ENCODE peak calls at places on chromosomes 2 and 18, in eight cellular contexts. V is H9, K is hepatocyte, B is osteoblast, E is PC-3, O is GM23338, R is endothelial cell of umbilical vein, M is mammary epithelial cell. U is an unnamed sample.

GRCh38 chr2:27222407-27222806 is 5.2 kb downstream of the CAD start:
- DNase-seq in V (no peak), K (no peak), B (no peak), E (no peak), O (no peak), R (no peak), M (no peak), U (no peak)

GRCh38 chr18:14941256-14941655 is 193.3 kb downstream of the ANKRD30B start:
- DNase-seq in V (no peak), K (no peak), B (peak; percentile 43), E (no peak), O (no peak), R (no peak), M (no peak), U (no peak)

GRCh38 chr2:74602553-74603281 is 45.4 kb downstream of the M1AP start:
- DNase-seq in V (no peak), K (no peak), B (peak; percentile 56), E (peak; percentile 69), O (no peak), R (no peak), M (peak; percentile 79), U (peak; percentile 80)

GRCh38 chr2:207836526-207837133 is 66.9 kb upstream of the FZD5 start:
- DNase-seq in V (no peak), K (no peak), B (no peak), E (no peak), O (peak; percentile 49), R (no peak), M (no peak), U (no peak)

GRCh38 chr2:59076079-59076619 is 835.0 kb upstream of the FANCL start:
- DNase-seq in V (no peak), K (no peak), B (no peak), E (no peak), O (no peak), R (no peak), M (no peak), U (no peak)

GRCh38 chr2:94999431-94999883 is 26.1 kb upstream of the MAL start:
- DNase-seq in V (peak; percentile 13), K (no peak), B (no peak), E (no peak), O (no peak), R (no peak), M (no peak), U (no peak)

GRCh38 chr2:142865924-142866323 is 11.5 kb upstream of the KYNU start:
- DNase-seq in V (no peak), K (no peak), B (no peak), E (no peak), O (no peak), R (peak; percentile 45), M (no peak), U (no peak)

GRCh38 chr2:72236445-72237067 is 88.9 kb upstream of the CYP26B1 start:
- DNase-seq in V (no peak), K (no peak), B (peak; percentile 59), E (peak; percentile 80), O (no peak), R (peak; percentile 76), M (peak; percentile 82), U (peak; percentile 9)

GRCh38 chr2:55720417-55720816 is 26.8 kb upstream of the PNPT1 start:
- DNase-seq in V (no peak), K (no peak), B (no peak), E (peak; percentile 32), O (no peak), R (no peak), M (no peak), U (no peak)

GRCh38 chr2:134020608-134021007 is 233.3 kb upstream of the MGAT5 start:
- DNase-seq in V (no peak), K (no peak), B (no peak), E (no peak), O (no peak), R (no peak), M (no peak), U (no peak)

GRCh38 chr18:12327510-12328178 is 19.6 kb downstream of the TUBB6 start:
- DNase-seq in V (peak; percentile 93), K (peak; percentile 80), B (peak; percentile 95), E (peak; percentile 86), O (peak; percentile 96), R (peak; percentile 64), M (peak; percentile 76), U (peak; percentile 58)

GRCh38 chr2:23426284-23426905 is 41.4 kb downstream of the KLHL29 start:
- DNase-seq in V (peak; percentile 20), K (peak; percentile 19), B (no peak), E (no peak), O (no peak), R (no peak), M (no peak), U (peak; percentile 34)

DNA sequence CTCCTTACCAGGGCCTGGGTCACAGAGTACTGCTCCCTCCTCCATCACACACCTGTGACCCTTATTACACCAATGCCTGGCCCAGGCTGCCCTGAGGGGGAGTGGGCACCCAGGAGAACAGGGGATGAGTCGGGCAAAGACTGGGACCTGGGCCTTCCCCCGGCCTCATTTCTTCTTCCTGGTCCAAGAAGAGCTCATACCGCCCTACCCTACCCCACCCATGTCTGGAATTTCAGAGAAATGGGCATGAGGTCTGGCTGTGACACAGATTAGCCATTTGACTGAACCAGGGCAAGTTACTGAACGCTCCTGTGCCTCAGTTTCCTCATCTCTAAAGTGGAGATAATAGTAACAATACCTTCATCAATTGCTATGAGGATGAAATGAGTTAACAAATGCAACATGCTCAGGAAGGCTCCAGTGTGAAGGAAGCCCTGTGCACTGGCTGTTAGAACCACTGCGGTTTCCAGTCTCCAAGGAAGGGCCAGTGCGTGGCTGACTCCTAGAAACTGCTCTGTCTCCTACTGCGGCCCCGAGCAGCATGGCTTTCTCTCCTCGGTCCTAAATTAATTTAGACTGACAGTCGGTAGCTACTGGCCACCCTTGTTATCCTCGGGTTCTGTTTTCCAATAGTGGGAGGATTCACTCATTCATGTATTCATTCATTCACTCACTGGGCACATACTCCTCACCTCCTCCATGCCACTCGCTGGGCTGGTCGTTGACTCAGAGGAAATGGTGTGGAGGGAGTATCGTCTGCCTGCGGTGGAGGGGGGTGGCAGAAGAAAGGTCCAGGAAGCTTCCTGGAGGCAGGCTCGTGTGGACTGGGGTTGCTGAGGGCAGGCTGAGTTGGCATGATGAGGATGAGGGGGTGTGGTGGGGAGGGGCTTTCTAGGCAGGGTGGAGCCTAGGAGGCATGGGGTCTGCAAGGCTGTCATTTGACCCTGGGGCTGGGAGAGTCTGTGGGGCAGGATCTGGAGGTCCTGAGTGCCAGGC is 175.6 kb downstream of the GLI2 start:
- DNase-seq in V (peak; percentile 63), K (no peak), B (peak; percentile 97), E (peak; percentile 77), O (no peak), R (no peak), M (no peak), U (no peak)
- H3K27ac ChIP-seq in V (no peak overlapping the region), K (peak overlapping the region; percentile 49), B (peak overlapping the region; percentile 87), E (peak overlapping the region; percentile 59), O (no peak overlapping the region), R (no peak overlapping the region), M (no peak overlapping the region), U (no peak overlapping the region)

GRCh38 chr18:2642771-2643170 is 12.8 kb upstream of the SMCHD1 start:
- DNase-seq in V (no peak), K (no peak), B (no peak), E (no peak), O (no peak), R (no peak), M (no peak), U (no peak)
- H2AFZ ChIP-seq in V (no peak overlapping the region), K (no peak overlapping the region), B (peak overlapping the region; percentile 40), E (no peak overlapping the region), O (no peak overlapping the region), R (no peak overlapping the region), M (no peak overlapping the region), U (no peak overlapping the region)

DNA sequence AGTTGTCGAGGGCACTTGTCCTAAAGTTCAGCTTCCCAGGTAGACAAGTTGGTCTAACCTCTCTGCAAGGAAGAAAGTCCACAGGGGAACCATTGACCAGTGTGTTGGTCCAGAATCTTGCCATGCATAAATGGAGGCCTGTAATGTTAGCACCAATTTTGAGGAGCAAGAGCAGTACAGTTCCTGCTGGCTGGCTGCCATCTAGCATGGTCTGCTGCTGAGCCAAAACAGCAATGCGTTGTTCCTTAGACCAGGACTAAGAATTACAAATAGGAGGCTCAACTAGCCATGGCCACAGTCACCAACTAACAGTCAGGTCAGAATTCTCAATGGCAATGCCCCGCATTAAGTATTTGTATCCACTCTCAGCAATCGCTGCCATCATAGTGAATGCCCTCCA is 72.8 kb upstream of the WIPF1 start:
- DNase-seq in V (no peak), K (no peak), B (no peak), E (no peak), O (no peak), R (no peak), M (no peak), U (no peak)
- H3K27ac ChIP-seq in V (no peak overlapping the region), K (no peak overlapping the region), B (no peak overlapping the region), E (no peak overlapping the region), O (no peak overlapping the region), R (no peak overlapping the region), M (no peak overlapping the region), U (no peak overlapping the region)

GRCh38 chr2:135732561-135732960 is 9.1 kb upstream of the UBXN4 start:
- DNase-seq in V (no peak), K (no peak), B (no peak), E (no peak), O (no peak), R (no peak), M (no peak), U (no peak)

GRCh38 chr2:135733045-135733444 is 8.6 kb upstream of the UBXN4 start:
- DNase-seq in V (no peak), K (no peak), B (no peak), E (no peak), O (no peak), R (no peak), M (no peak), U (no peak)

GRCh38 chr2:135727968-135728728 is 13.5 kb upstream of the UBXN4 start:
- DNase-seq in V (no peak), K (no peak), B (no peak), E (no peak), O (no peak), R (no peak), M (no peak), U (no peak)
- H2AFZ ChIP-seq in V (no peak overlapping the region), K (no peak overlapping the region), B (no peak overlapping the region), E (no peak overlapping the region), O (no peak overlapping the region), R (no peak overlapping the region), M (no peak overlapping the region), U (no peak overlapping the region)

GRCh38 chr2:140186201-140186775 is 1406.1 kb upstream of the NXPH2 start:
- DNase-seq in V (no peak), K (no peak), B (no peak), E (no peak), O (peak; percentile 20), R (no peak), M (no peak), U (no peak)
- H3K27ac ChIP-seq in V (no peak overlapping the region), K (no peak overlapping the region), B (no peak overlapping the region), E (no peak overlapping the region), O (no peak overlapping the region), R (no peak overlapping the region), M (no peak overlapping the region), U (no peak overlapping the region)

GRCh38 chr2:223003191-223003590 is 48.8 kb upstream of the KCNE4 start:
- DNase-seq in V (no peak), K (no peak), B (peak; percentile 5), E (no peak), O (no peak), R (no peak), M (no peak), U (no peak)
- H2AFZ ChIP-seq in V (no peak overlapping the region), K (no peak overlapping the region), B (no peak overlapping the region), E (no peak overlapping the region), O (no peak overlapping the region), R (no peak overlapping the region), M (no peak overlapping the region), U (no peak overlapping the region)